ENCODE peak calls at places on chromosomes 13 and 19, in ten cellular contexts. One of them, this sample, is unnamed.
A peak's percentile ranks its signal among the peaks of the same experiment; 100 is the strongest.

GRCh38 chr19:47190167-47190727 is 40.8 kb downstream of the BBC3 start:
- DNase-seq in Peyer's patch: peak; percentile 53
- DNase-seq in dorsolateral prefrontal cortex: peak; percentile 49
- DNase-seq in cardiac muscle cell: peak; percentile 89
- DNase-seq in lower leg skin: no peak
- DNase-seq in CD8-positive, alpha-beta T cell: peak; percentile 71
- DNase-seq in body of pancreas: peak; percentile 62
- DNase-seq in PC-3: peak; percentile 49
- DNase-seq in upper lobe of right lung: peak; percentile 90
- DNase-seq in DND-41: no peak
- DNase-seq in this sample: no peak

GRCh38 chr19:52735734-52736133 is 890 bp upstream of the ZNF611 start:
- DNase-seq in body of pancreas: peak; percentile 55
- DNase-seq in Peyer's patch: no peak
- DNase-seq in CD8-positive, alpha-beta T cell: no peak
- DNase-seq in upper lobe of right lung: peak; percentile 85
- DNase-seq in cardiac muscle cell: peak; percentile 50
- DNase-seq in dorsolateral prefrontal cortex: peak; percentile 53
- DNase-seq in DND-41: peak; percentile 15
- DNase-seq in PC-3: peak; percentile 69
- DNase-seq in lower leg skin: peak; percentile 87
- DNase-seq in this sample: no peak

GRCh38 chr19:41541990-41542584 is 33.9 kb upstream of the CEACAM21 start:
- DNase-seq in PC-3: peak; percentile 59
- DNase-seq in Peyer's patch: peak; percentile 81
- DNase-seq in CD8-positive, alpha-beta T cell: peak; percentile 89
- DNase-seq in cardiac muscle cell: peak; percentile 58
- DNase-seq in dorsolateral prefrontal cortex: no peak
- DNase-seq in body of pancreas: peak; percentile 67
- DNase-seq in DND-41: peak; percentile 53
- DNase-seq in lower leg skin: peak; percentile 91
- DNase-seq in upper lobe of right lung: peak; percentile 79
- DNase-seq in this sample: peak; percentile 82

GRCh38 chr13:99949657-99950413 is 21.7 kb downstream of the ZIC5 start:
- DNase-seq in CD8-positive, alpha-beta T cell: no peak
- DNase-seq in upper lobe of right lung: no peak
- DNase-seq in cardiac muscle cell: no peak
- DNase-seq in PC-3: no peak
- DNase-seq in DND-41: no peak
- DNase-seq in dorsolateral prefrontal cortex: no peak
- DNase-seq in lower leg skin: no peak
- DNase-seq in Peyer's patch: no peak
- DNase-seq in body of pancreas: no peak
- DNase-seq in this sample: peak; percentile 77

GRCh38 chr13:23915308-23915707 is 18.0 kb upstream of the C1QTNF9B start:
- DNase-seq in lower leg skin: no peak
- DNase-seq in upper lobe of right lung: no peak
- DNase-seq in CD8-positive, alpha-beta T cell: no peak
- DNase-seq in body of pancreas: no peak
- DNase-seq in cardiac muscle cell: no peak
- DNase-seq in dorsolateral prefrontal cortex: no peak
- DNase-seq in DND-41: no peak
- DNase-seq in Peyer's patch: no peak
- DNase-seq in PC-3: peak; percentile 83
- DNase-seq in this sample: no peak

GRCh38 chr13:111312944-111313590 is 7.4 kb upstream of the TEX29 start:
- DNase-seq in lower leg skin: no peak
- DNase-seq in body of pancreas: no peak
- DNase-seq in PC-3: no peak
- DNase-seq in Peyer's patch: no peak
- DNase-seq in cardiac muscle cell: no peak
- DNase-seq in CD8-positive, alpha-beta T cell: no peak
- DNase-seq in upper lobe of right lung: no peak
- DNase-seq in dorsolateral prefrontal cortex: no peak
- DNase-seq in DND-41: no peak
- DNase-seq in this sample: no peak

GRCh38 chr19:55647732-55648656 is at the start of gene CCDC106:
- DNase-seq in DND-41: peak; percentile 82
- DNase-seq in dorsolateral prefrontal cortex: peak; percentile 82
- DNase-seq in body of pancreas: peak; percentile 68
- DNase-seq in lower leg skin: no peak
- DNase-seq in Peyer's patch: peak; percentile 72
- DNase-seq in cardiac muscle cell: peak; percentile 86
- DNase-seq in PC-3: peak; percentile 68
- DNase-seq in CD8-positive, alpha-beta T cell: peak; percentile 78
- DNase-seq in upper lobe of right lung: peak; percentile 86
- DNase-seq in this sample: peak; percentile 92

GRCh38 chr19:35059006-35059798 is 17.7 kb downstream of the HPN start:
- DNase-seq in lower leg skin: no peak
- DNase-seq in dorsolateral prefrontal cortex: no peak
- DNase-seq in CD8-positive, alpha-beta T cell: no peak
- DNase-seq in DND-41: no peak
- DNase-seq in PC-3: no peak
- DNase-seq in Peyer's patch: no peak
- DNase-seq in upper lobe of right lung: no peak
- DNase-seq in body of pancreas: no peak
- DNase-seq in cardiac muscle cell: no peak
- DNase-seq in this sample: no peak

GRCh38 chr19:2578391-2578826 is 102.5 kb downstream of the GADD45B start:
- DNase-seq in body of pancreas: peak; percentile 37
- DNase-seq in lower leg skin: no peak
- DNase-seq in DND-41: no peak
- DNase-seq in upper lobe of right lung: peak; percentile 71
- DNase-seq in Peyer's patch: no peak
- DNase-seq in PC-3: peak; percentile 52
- DNase-seq in cardiac muscle cell: peak; percentile 71
- DNase-seq in CD8-positive, alpha-beta T cell: no peak
- DNase-seq in dorsolateral prefrontal cortex: peak; percentile 39
- DNase-seq in this sample: no peak

GRCh38 chr13:35764359-35765015 is 288.0 kb upstream of the MAB21L1 start:
- DNase-seq in body of pancreas: no peak
- DNase-seq in lower leg skin: no peak
- DNase-seq in Peyer's patch: no peak
- DNase-seq in DND-41: no peak
- DNase-seq in cardiac muscle cell: no peak
- DNase-seq in dorsolateral prefrontal cortex: no peak
- DNase-seq in upper lobe of right lung: no peak
- DNase-seq in PC-3: no peak
- DNase-seq in CD8-positive, alpha-beta T cell: no peak
- DNase-seq in this sample: no peak

GRCh38 chr19:58279042-58279924 is 528 bp downstream of the ZNF8 start:
- DNase-seq in PC-3: peak; percentile 51
- DNase-seq in DND-41: peak; percentile 49
- DNase-seq in dorsolateral prefrontal cortex: peak; percentile 76
- DNase-seq in body of pancreas: peak; percentile 71
- DNase-seq in CD8-positive, alpha-beta T cell: no peak
- DNase-seq in upper lobe of right lung: peak; percentile 86
- DNase-seq in Peyer's patch: peak; percentile 46
- DNase-seq in cardiac muscle cell: peak; percentile 88
- DNase-seq in lower leg skin: peak; percentile 87
- DNase-seq in this sample: peak; percentile 65

GRCh38 chr13:95707442-95708389 is 30.8 kb downstream of the DNAJC3 start:
- DNase-seq in body of pancreas: peak; percentile 13
- DNase-seq in Peyer's patch: no peak
- DNase-seq in PC-3: no peak
- DNase-seq in upper lobe of right lung: no peak
- DNase-seq in DND-41: no peak
- DNase-seq in CD8-positive, alpha-beta T cell: no peak
- DNase-seq in lower leg skin: no peak
- DNase-seq in cardiac muscle cell: no peak
- DNase-seq in dorsolateral prefrontal cortex: no peak
- DNase-seq in this sample: no peak

GRCh38 chr13:26074706-26075105 is 22.9 kb upstream of the SHISA2 start:
- DNase-seq in CD8-positive, alpha-beta T cell: no peak
- DNase-seq in body of pancreas: no peak
- DNase-seq in cardiac muscle cell: peak; percentile 34
- DNase-seq in PC-3: peak; percentile 24
- DNase-seq in dorsolateral prefrontal cortex: no peak
- DNase-seq in Peyer's patch: no peak
- DNase-seq in DND-41: no peak
- DNase-seq in lower leg skin: no peak
- DNase-seq in upper lobe of right lung: no peak
- DNase-seq in this sample: no peak

GRCh38 chr13:41327994-41328778 is 17.1 kb downstream of the NAA16 start:
- DNase-seq in body of pancreas: no peak
- DNase-seq in CD8-positive, alpha-beta T cell: no peak
- DNase-seq in PC-3: no peak
- DNase-seq in upper lobe of right lung: no peak
- DNase-seq in DND-41: no peak
- DNase-seq in Peyer's patch: no peak
- DNase-seq in cardiac muscle cell: no peak
- DNase-seq in dorsolateral prefrontal cortex: no peak
- DNase-seq in lower leg skin: no peak
- DNase-seq in this sample: no peak

GRCh38 chr13:112443191-112444000 is 67.2 kb downstream of the SPACA7 start:
- DNase-seq in Peyer's patch: no peak
- DNase-seq in body of pancreas: no peak
- DNase-seq in lower leg skin: peak; percentile 78
- DNase-seq in dorsolateral prefrontal cortex: no peak
- DNase-seq in PC-3: no peak
- DNase-seq in upper lobe of right lung: no peak
- DNase-seq in cardiac muscle cell: no peak
- DNase-seq in DND-41: no peak
- DNase-seq in CD8-positive, alpha-beta T cell: peak; percentile 44
- DNase-seq in this sample: peak; percentile 49

GRCh38 chr13:112444416-112445399 is 68.6 kb downstream of the SPACA7 start:
- DNase-seq in cardiac muscle cell: no peak
- DNase-seq in dorsolateral prefrontal cortex: no peak
- DNase-seq in lower leg skin: peak; percentile 77
- DNase-seq in CD8-positive, alpha-beta T cell: peak; percentile 36
- DNase-seq in DND-41: no peak
- DNase-seq in PC-3: no peak
- DNase-seq in body of pancreas: no peak
- DNase-seq in Peyer's patch: no peak
- DNase-seq in upper lobe of right lung: peak; percentile 55
- DNase-seq in this sample: no peak

GRCh38 chr13:112442483-112443090 is 66.4 kb downstream of the SPACA7 start:
- DNase-seq in Peyer's patch: no peak
- DNase-seq in DND-41: no peak
- DNase-seq in dorsolateral prefrontal cortex: no peak
- DNase-seq in upper lobe of right lung: no peak
- DNase-seq in CD8-positive, alpha-beta T cell: peak; percentile 43
- DNase-seq in cardiac muscle cell: peak; percentile 3
- DNase-seq in lower leg skin: peak; percentile 36
- DNase-seq in PC-3: no peak
- DNase-seq in body of pancreas: no peak
- DNase-seq in this sample: no peak

GRCh38 chr13:112445411-112446271 is 69.5 kb downstream of the SPACA7 start:
- DNase-seq in DND-41: no peak
- DNase-seq in Peyer's patch: no peak
- DNase-seq in body of pancreas: no peak
- DNase-seq in dorsolateral prefrontal cortex: no peak
- DNase-seq in upper lobe of right lung: peak; percentile 57
- DNase-seq in lower leg skin: peak; percentile 68
- DNase-seq in cardiac muscle cell: no peak
- DNase-seq in CD8-positive, alpha-beta T cell: peak; percentile 29
- DNase-seq in PC-3: no peak
- DNase-seq in this sample: no peak

DNA sequence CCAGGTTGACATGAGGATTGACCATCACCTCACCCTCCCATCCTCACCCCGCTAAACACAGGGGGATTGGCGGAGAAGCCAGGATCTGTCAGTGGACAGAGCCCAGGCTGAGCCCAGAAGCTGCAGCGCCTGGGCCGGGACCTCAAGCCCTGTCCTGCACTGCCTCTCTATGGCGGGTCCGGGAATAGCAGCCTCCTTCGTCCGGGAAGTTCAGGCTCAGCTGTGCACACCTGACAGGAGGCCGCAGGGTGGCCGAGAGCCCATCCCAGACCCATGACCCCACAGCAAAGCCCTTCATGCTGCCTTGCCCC is 67.8 kb downstream of the SPACA7 start:
- DNase-seq in dorsolateral prefrontal cortex: peak; percentile 82
- DNase-seq in lower leg skin: peak; percentile 87
- DNase-seq in Peyer's patch: no peak
- DNase-seq in CD8-positive, alpha-beta T cell: peak; percentile 49
- DNase-seq in PC-3: peak; percentile 72
- DNase-seq in DND-41: peak; percentile 66
- DNase-seq in cardiac muscle cell: peak; percentile 62
- DNase-seq in body of pancreas: peak; percentile 70
- DNase-seq in upper lobe of right lung: peak; percentile 82
- DNase-seq in this sample: peak; percentile 73
- TF ChIP-seq CTCF in dorsolateral prefrontal cortex: peak; percentile 87
- TF ChIP-seq CTCF in lower leg skin: no peak
- TF ChIP-seq CTCF in Peyer's patch: peak; percentile 53
- TF ChIP-seq CTCF in CD8-positive, alpha-beta T cell: no peak
- TF ChIP-seq CTCF in PC-3: peak; percentile 72
- TF ChIP-seq CTCF in DND-41: peak; percentile 95
- TF ChIP-seq CTCF in cardiac muscle cell: peak; percentile 85
- TF ChIP-seq CTCF in body of pancreas: peak; percentile 93
- TF ChIP-seq CTCF in upper lobe of right lung: peak; percentile 82
- TF ChIP-seq CTCF in this sample: peak; percentile 89

DNA sequence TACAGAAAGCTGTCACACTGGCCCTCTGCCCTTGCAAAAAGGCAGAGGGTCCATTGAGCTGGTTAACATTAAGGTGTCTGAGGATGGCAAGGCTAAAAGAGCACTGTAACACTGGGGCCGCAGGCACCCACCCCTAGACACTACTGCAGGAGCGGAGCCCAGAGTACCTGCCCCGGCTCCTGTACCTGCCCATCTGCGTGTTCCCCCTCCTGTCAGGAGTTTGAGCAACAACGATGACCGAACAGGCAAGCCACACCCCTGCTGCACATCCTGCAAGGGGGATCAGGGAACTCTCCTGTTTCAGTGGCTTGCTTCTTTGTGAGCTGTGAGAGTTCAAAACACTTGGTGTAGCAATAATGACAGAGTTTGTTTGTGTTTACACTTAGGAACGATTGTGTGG is 117.4 kb upstream of the STARD13 start:
- DNase-seq in CD8-positive, alpha-beta T cell: no peak
- DNase-seq in PC-3: no peak
- DNase-seq in dorsolateral prefrontal cortex: no peak
- DNase-seq in body of pancreas: no peak
- DNase-seq in lower leg skin: no peak
- DNase-seq in DND-41: no peak
- DNase-seq in upper lobe of right lung: no peak
- DNase-seq in cardiac muscle cell: no peak
- DNase-seq in Peyer's patch: no peak
- DNase-seq in this sample: no peak
- H3K4me3 ChIP-seq in CD8-positive, alpha-beta T cell: no peak overlapping the region
- H3K4me3 ChIP-seq in PC-3: no peak overlapping the region
- H3K4me3 ChIP-seq in dorsolateral prefrontal cortex: no peak overlapping the region
- H3K4me3 ChIP-seq in body of pancreas: no peak overlapping the region
- H3K4me3 ChIP-seq in lower leg skin: no peak overlapping the region
- H3K4me3 ChIP-seq in DND-41: no peak overlapping the region
- H3K4me3 ChIP-seq in upper lobe of right lung: no peak overlapping the region
- H3K4me3 ChIP-seq in cardiac muscle cell: no peak overlapping the region
- H3K4me3 ChIP-seq in Peyer's patch: no peak overlapping the region
- H3K4me3 ChIP-seq in this sample: no peak overlapping the region

GRCh38 chr13:75357576-75358295 is 124.2 kb downstream of the TBC1D4 start:
- DNase-seq in lower leg skin: no peak
- DNase-seq in body of pancreas: peak; percentile 18
- DNase-seq in cardiac muscle cell: peak; percentile 79
- DNase-seq in CD8-positive, alpha-beta T cell: peak; percentile 60
- DNase-seq in upper lobe of right lung: peak; percentile 58
- DNase-seq in PC-3: peak; percentile 76
- DNase-seq in DND-41: peak; percentile 43
- DNase-seq in dorsolateral prefrontal cortex: no peak
- DNase-seq in Peyer's patch: no peak
- DNase-seq in this sample: peak; percentile 89
- TF ChIP-seq CTCF in lower leg skin: no peak
- TF ChIP-seq CTCF in body of pancreas: peak; percentile 28
- TF ChIP-seq CTCF in cardiac muscle cell: peak; percentile 77
- TF ChIP-seq CTCF in CD8-positive, alpha-beta T cell: peak; percentile 90
- TF ChIP-seq CTCF in upper lobe of right lung: peak; percentile 50
- TF ChIP-seq CTCF in PC-3: peak; percentile 62
- TF ChIP-seq CTCF in DND-41: peak; percentile 69
- TF ChIP-seq CTCF in dorsolateral prefrontal cortex: peak; percentile 59
- TF ChIP-seq CTCF in Peyer's patch: peak; percentile 50
- TF ChIP-seq CTCF in this sample: peak; percentile 84

GRCh38 chr19:49766007-49766937 is 529 bp upstream of the AP2A1 start:
- DNase-seq in body of pancreas: peak; percentile 100
- DNase-seq in dorsolateral prefrontal cortex: peak; percentile 100
- DNase-seq in DND-41: peak; percentile 100
- DNase-seq in PC-3: peak; percentile 100
- DNase-seq in upper lobe of right lung: peak; percentile 99
- DNase-seq in lower leg skin: peak; percentile 100
- DNase-seq in CD8-positive, alpha-beta T cell: peak; percentile 99
- DNase-seq in Peyer's patch: peak; percentile 99
- DNase-seq in cardiac muscle cell: peak; percentile 100
- DNase-seq in this sample: peak; percentile 100
- H3K4me3 ChIP-seq in body of pancreas: no peak overlapping the region
- H3K4me3 ChIP-seq in dorsolateral prefrontal cortex: peak overlapping the region; percentile 91
- H3K4me3 ChIP-seq in DND-41: peak overlapping the region; percentile 59
- H3K4me3 ChIP-seq in PC-3: peak overlapping the region; percentile 62
- H3K4me3 ChIP-seq in upper lobe of right lung: peak overlapping the region; percentile 77
- H3K4me3 ChIP-seq in lower leg skin: no peak overlapping the region
- H3K4me3 ChIP-seq in CD8-positive, alpha-beta T cell: peak overlapping the region; percentile 76
- H3K4me3 ChIP-seq in Peyer's patch: peak overlapping the region; percentile 85
- H3K4me3 ChIP-seq in cardiac muscle cell: peak overlapping the region; percentile 95
- H3K4me3 ChIP-seq in this sample: peak overlapping the region; percentile 99

This sample was measured in A673.